ENCODE peak calls at places on chromosomes 7 and 10, in four cellular contexts. W is sigmoid colon, L is endothelial cell of umbilical vein, Q is HL-60. V is an unnamed sample.

GRCh38 chr10:43048301-43049051 is 28.4 kb upstream of the RET start:
- DNase-seq in W (peak), L (no peak), Q (no peak), V (no peak)

GRCh38 chr10:91576096-91576545 is 56.8 kb downstream of the PPP1R3C start:
- DNase-seq in Q (no peak), W (no peak), L (no peak), V (no peak)

GRCh38 chr10:123204127-123204461 is 49.9 kb downstream of the BUB3 start:
- DNase-seq in L (no peak), Q (no peak), W (no peak), V (no peak)

GRCh38 chr7:135862586-135863361 is 114.2 kb upstream of the FAM180A start:
- DNase-seq in W (no peak), L (no peak), Q (no peak), V (no peak)

GRCh38 chr7:43463401-43463980 is 119.4 kb upstream of the STK17A start:
- DNase-seq in W (no peak), L (no peak), Q (no peak), V (peak)

GRCh38 chr10:63103971-63104409 is 29.1 kb upstream of the NRBF2 start:
- DNase-seq in Q (no peak), W (no peak), L (no peak), V (peak)

GRCh38 chr7:134470864-134471263 is 12.0 kb upstream of the AKR1B1 start:
- DNase-seq in Q (no peak), W (no peak), L (no peak), V (no peak)

GRCh38 chr10:123766761-123767160 is 100.6 kb downstream of the GPR26 start:
- DNase-seq in Q (no peak), W (peak), L (no peak), V (no peak)

GRCh38 chr10:132402781-132403241 is 5.8 kb downstream of the PWWP2B start:
- DNase-seq in L (no peak), W (peak), Q (no peak), V (no peak)

GRCh38 chr10:132403511-132404168 is 6.6 kb downstream of the PWWP2B start:
- DNase-seq in L (no peak), W (no peak), Q (no peak), V (no peak)

GRCh38 chr10:132400041-132400546 is 3.1 kb downstream of the PWWP2B start:
- DNase-seq in L (no peak), W (peak), Q (no peak), V (no peak)

GRCh38 chr10:132400547-132401151 is 3.6 kb downstream of the PWWP2B start:
- DNase-seq in Q (peak), L (no peak), W (peak), V (no peak)

DNA sequence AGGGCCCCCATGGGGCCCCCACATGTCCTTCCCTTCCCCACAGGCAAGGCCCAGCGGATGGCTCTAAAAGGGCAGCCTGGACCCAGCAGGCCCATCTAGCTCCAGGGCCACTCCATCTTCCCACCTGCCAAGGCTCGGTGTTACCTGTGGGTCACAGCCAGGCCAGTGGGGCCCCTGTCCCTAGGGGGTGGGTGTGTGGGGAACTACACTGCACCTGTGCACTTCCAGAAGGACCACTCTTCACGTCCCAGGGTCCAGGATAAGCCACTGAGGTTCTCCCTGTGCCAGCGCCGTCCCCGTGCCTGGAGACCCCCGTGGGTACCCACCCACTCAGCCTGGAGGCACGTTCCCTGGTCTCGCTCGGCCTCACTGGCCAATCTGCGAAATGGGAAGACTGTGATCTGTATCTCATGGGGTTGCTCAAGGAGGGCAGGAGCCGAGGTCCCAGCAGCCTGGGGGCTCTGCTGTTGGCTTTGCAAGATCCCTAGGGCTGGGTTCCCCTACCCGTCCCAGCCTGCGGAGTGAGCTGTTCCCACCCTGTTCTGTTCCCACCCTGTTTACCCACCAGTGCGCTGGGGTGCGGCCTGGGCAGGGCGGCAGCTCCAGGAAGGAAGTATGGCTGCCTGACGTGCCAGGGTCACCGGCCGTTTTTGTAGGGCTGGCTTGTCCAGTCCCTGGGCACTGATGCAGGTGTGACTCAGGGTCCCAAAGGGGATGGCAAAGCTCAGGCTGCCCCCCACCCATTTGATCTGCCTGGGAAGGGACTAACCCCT is 4.6 kb downstream of the PWWP2B start:
- DNase-seq in Q (no peak), L (no peak), W (peak), V (no peak)
- TF ChIP-seq POLR2AphosphoS5 in Q (no peak), L (no peak), W (no peak), V (no peak)

GRCh38 chr10:50577681-50578350 is 45.9 kb downstream of the SGMS1 start:
- DNase-seq in L (peak), Q (peak), W (no peak), V (no peak)
- TF ChIP-seq POLR2AphosphoS5 in L (no peak), Q (no peak), W (no peak), V (no peak)

DNA sequence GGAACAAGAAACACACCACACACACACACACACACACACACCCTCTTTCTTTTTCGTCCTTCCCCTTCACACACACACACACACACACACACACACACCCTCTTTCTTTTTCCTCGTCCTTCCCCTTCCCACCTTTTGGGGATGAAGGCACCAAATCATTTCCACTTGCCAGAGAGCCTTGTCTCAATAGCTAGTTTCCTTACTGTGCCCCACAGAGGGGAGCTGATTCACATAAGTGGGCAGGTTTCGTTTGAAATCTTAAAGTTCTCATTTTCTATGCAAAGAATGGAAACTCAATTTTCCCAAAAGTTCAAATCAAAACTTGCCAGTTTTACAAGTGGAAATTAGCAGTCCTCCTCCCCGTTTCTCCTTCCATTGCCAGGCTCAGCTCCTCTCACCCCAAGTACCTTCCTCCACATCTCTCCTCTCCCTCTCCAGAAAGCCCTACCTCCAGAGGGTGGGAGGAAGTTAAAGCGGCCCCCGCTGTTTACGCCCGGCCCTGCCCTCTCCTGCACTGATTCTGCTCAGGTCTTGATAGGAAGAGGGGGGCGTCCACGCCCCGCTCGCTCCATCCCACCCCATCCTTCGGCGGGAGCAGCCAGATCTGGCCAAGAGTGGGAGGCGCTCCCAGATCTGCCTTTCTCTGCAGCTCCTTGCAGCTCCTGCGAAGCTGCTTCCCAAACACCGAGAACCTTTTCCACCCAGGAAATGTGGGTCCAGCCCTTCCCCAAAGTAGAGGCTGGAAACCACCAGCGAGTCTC is 1.3 kb downstream of the CTTNBP2 start:
- DNase-seq in L (no peak), Q (no peak), W (peak), V (peak)
- TF ChIP-seq POLR2AphosphoS5 in L (no peak), Q (no peak), W (no peak), V (peak)

DNA sequence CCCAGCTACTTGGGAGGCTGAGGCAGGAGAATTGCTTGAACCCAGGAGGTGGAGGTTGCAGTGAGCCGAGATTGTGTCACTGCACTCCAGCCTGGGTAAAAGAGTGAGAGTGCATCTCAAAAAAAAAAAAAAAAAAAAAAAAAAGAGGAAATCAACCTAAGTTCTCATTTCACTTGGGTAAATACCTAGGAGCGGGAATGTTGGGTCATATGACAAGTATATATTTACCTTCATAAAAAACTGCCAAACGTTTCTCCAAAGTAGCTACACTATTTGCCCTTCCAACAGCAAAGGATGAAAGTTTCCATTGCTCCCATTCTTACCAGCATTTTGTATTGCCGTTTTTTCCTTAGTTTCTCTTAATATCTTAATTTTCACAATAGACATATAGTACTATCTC is 9.8 kb downstream of the P4HA1 start:
- DNase-seq in L (no peak), Q (no peak), W (no peak), V (no peak)
- TF ChIP-seq POLR2AphosphoS5 in L (no peak), Q (no peak), W (no peak), V (no peak)

GRCh38 chr7:128893251-128894100 is 17.0 kb downstream of the KCP start:
- DNase-seq in L (no peak), W (peak), Q (no peak), V (no peak)
- TF ChIP-seq POLR2AphosphoS5 in L (no peak), W (no peak), Q (no peak), V (no peak)

GRCh38 chr7:100154651-100155491 is 3.7 kb downstream of the TRAPPC14 start:
- DNase-seq in L (no peak), Q (no peak), W (no peak), V (no peak)
- TF ChIP-seq POLR2AphosphoS5 in L (no peak), Q (no peak), W (no peak), V (no peak)

GRCh38 chr7:768881-769504 is 41.9 kb upstream of the PRKAR1B start:
- DNase-seq in Q (no peak), W (peak), L (no peak), V (peak)
- TF ChIP-seq POLR2AphosphoS5 in Q (no peak), W (peak), L (no peak), V (no peak)

DNA sequence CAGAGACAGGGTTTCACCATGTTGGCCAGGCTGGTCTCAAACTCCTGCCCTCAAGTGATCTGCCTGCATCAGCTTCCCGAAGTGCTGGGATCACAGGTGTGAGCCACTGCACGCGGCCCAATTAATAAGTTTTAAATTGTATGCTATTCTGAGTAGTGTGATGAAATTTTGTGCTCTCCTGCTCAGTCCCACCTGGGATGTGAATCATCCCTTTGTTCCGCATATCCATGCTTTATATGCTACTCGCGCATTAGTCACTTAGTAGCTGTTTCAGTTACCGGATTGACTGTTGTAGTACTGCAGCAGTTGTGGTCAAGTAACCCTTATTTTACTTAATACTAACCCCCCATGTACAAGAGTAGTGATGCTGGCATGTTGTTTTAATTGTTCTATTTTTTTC is 47.3 kb upstream of the OIT3 start:
- DNase-seq in Q (no peak), L (peak), W (no peak), V (no peak)
- TF ChIP-seq POLR2AphosphoS5 in Q (no peak), L (no peak), W (no peak), V (no peak)

V was measured in GM23338.